ENCODE peak calls at places on chromosomes 5 and 9, in six cellular contexts. One of them, this sample, is unnamed.
A peak's percentile ranks its signal among the peaks of the same experiment; 100 is the strongest.

GRCh38 chr5:146744358-146744757 is 134.2 kb downstream of the PPP2R2B start:
- DNase-seq in heart right ventricle: no peak
- DNase-seq in lower lobe of right lung: no peak
- DNase-seq in left ventricle myocardium inferior: no peak
- DNase-seq in fibroblast of lung: peak; percentile 4
- DNase-seq in uterus: no peak
- DNase-seq in this sample: peak; percentile 27

GRCh38 chr5:65440456-65440855 is 41.3 kb downstream of the ADAMTS6 start:
- DNase-seq in heart right ventricle: no peak
- DNase-seq in lower lobe of right lung: no peak
- DNase-seq in left ventricle myocardium inferior: no peak
- DNase-seq in fibroblast of lung: no peak
- DNase-seq in uterus: no peak
- DNase-seq in this sample: no peak

GRCh38 chr9:83623634-83623991 is 670 bp downstream of the IDNK start:
- DNase-seq in heart right ventricle: no peak
- DNase-seq in lower lobe of right lung: no peak
- DNase-seq in left ventricle myocardium inferior: no peak
- DNase-seq in fibroblast of lung: no peak
- DNase-seq in uterus: no peak
- DNase-seq in this sample: no peak

GRCh38 chr5:124056326-124057160 is 544.6 kb downstream of the CSNK1G3 start:
- DNase-seq in heart right ventricle: no peak
- DNase-seq in lower lobe of right lung: peak; percentile 51
- DNase-seq in left ventricle myocardium inferior: no peak
- DNase-seq in fibroblast of lung: no peak
- DNase-seq in uterus: no peak
- DNase-seq in this sample: no peak

GRCh38 chr9:38142201-38142600 is 73.2 kb upstream of the SHB start:
- DNase-seq in heart right ventricle: no peak
- DNase-seq in lower lobe of right lung: no peak
- DNase-seq in left ventricle myocardium inferior: no peak
- DNase-seq in fibroblast of lung: no peak
- DNase-seq in uterus: no peak
- DNase-seq in this sample: peak; percentile 41

GRCh38 chr9:137724818-137725240 is 106.0 kb downstream of the EHMT1 start:
- DNase-seq in heart right ventricle: no peak
- DNase-seq in lower lobe of right lung: no peak
- DNase-seq in left ventricle myocardium inferior: no peak
- DNase-seq in fibroblast of lung: no peak
- DNase-seq in uterus: no peak
- DNase-seq in this sample: no peak

GRCh38 chr5:16663848-16664247 is 47.1 kb upstream of the RETREG1 start:
- DNase-seq in heart right ventricle: no peak
- DNase-seq in lower lobe of right lung: no peak
- DNase-seq in left ventricle myocardium inferior: no peak
- DNase-seq in fibroblast of lung: no peak
- DNase-seq in uterus: no peak
- DNase-seq in this sample: no peak

GRCh38 chr9:6055213-6055612 is 39.8 kb upstream of the RANBP6 start:
- DNase-seq in heart right ventricle: peak; percentile 32
- DNase-seq in lower lobe of right lung: no peak
- DNase-seq in left ventricle myocardium inferior: no peak
- DNase-seq in fibroblast of lung: peak; percentile 92
- DNase-seq in uterus: peak; percentile 55
- DNase-seq in this sample: peak; percentile 98

GRCh38 chr5:79075646-79076426 is 6.3 kb downstream of the BHMT2 start:
- DNase-seq in heart right ventricle: peak; percentile 11
- DNase-seq in lower lobe of right lung: no peak
- DNase-seq in left ventricle myocardium inferior: peak; percentile 16
- DNase-seq in fibroblast of lung: no peak
- DNase-seq in uterus: no peak
- DNase-seq in this sample: no peak

GRCh38 chr9:74609671-74610416 is 112.7 kb downstream of the RORB start:
- DNase-seq in heart right ventricle: no peak
- DNase-seq in lower lobe of right lung: no peak
- DNase-seq in left ventricle myocardium inferior: no peak
- DNase-seq in fibroblast of lung: no peak
- DNase-seq in uterus: no peak
- DNase-seq in this sample: peak; percentile 38

GRCh38 chr9:30575218-30575617 is 1809.2 kb upstream of the ACO1 start:
- DNase-seq in heart right ventricle: no peak
- DNase-seq in lower lobe of right lung: no peak
- DNase-seq in left ventricle myocardium inferior: no peak
- DNase-seq in fibroblast of lung: no peak
- DNase-seq in uterus: no peak
- DNase-seq in this sample: no peak

GRCh38 chr9:18071651-18072060 is 402.3 kb upstream of the ADAMTSL1 start:
- DNase-seq in heart right ventricle: no peak
- DNase-seq in lower lobe of right lung: no peak
- DNase-seq in left ventricle myocardium inferior: no peak
- DNase-seq in fibroblast of lung: peak; percentile 10
- DNase-seq in uterus: peak; percentile 54
- DNase-seq in this sample: no peak

GRCh38 chr9:111148994-111149759 is 110.9 kb upstream of the LPAR1 start:
- DNase-seq in heart right ventricle: no peak
- DNase-seq in lower lobe of right lung: no peak
- DNase-seq in left ventricle myocardium inferior: peak; percentile 25
- DNase-seq in fibroblast of lung: no peak
- DNase-seq in uterus: peak; percentile 23
- DNase-seq in this sample: peak; percentile 35

GRCh38 chr9:111147021-111147420 is 108.8 kb upstream of the LPAR1 start:
- DNase-seq in heart right ventricle: no peak
- DNase-seq in lower lobe of right lung: no peak
- DNase-seq in left ventricle myocardium inferior: no peak
- DNase-seq in fibroblast of lung: no peak
- DNase-seq in uterus: no peak
- DNase-seq in this sample: no peak

GRCh38 chr9:111148390-111148993 is 110.2 kb upstream of the LPAR1 start:
- DNase-seq in heart right ventricle: no peak
- DNase-seq in lower lobe of right lung: no peak
- DNase-seq in left ventricle myocardium inferior: no peak
- DNase-seq in fibroblast of lung: peak; percentile 42
- DNase-seq in uterus: no peak
- DNase-seq in this sample: peak; percentile 40

GRCh38 chr9:111152614-111153013 is 114.3 kb upstream of the LPAR1 start:
- DNase-seq in heart right ventricle: no peak
- DNase-seq in lower lobe of right lung: no peak
- DNase-seq in left ventricle myocardium inferior: no peak
- DNase-seq in fibroblast of lung: no peak
- DNase-seq in uterus: no peak
- DNase-seq in this sample: no peak

GRCh38 chr9:111150241-111150640 is 112.0 kb upstream of the LPAR1 start:
- DNase-seq in heart right ventricle: no peak
- DNase-seq in lower lobe of right lung: no peak
- DNase-seq in left ventricle myocardium inferior: no peak
- DNase-seq in fibroblast of lung: no peak
- DNase-seq in uterus: no peak
- DNase-seq in this sample: no peak
- H3K4me3 ChIP-seq in heart right ventricle: no peak overlapping the region
- H3K4me3 ChIP-seq in lower lobe of right lung: no peak overlapping the region
- H3K4me3 ChIP-seq in left ventricle myocardium inferior: no peak overlapping the region
- H3K4me3 ChIP-seq in fibroblast of lung: no peak overlapping the region
- H3K4me3 ChIP-seq in uterus: no peak overlapping the region
- H3K4me3 ChIP-seq in this sample: no peak overlapping the region

DNA sequence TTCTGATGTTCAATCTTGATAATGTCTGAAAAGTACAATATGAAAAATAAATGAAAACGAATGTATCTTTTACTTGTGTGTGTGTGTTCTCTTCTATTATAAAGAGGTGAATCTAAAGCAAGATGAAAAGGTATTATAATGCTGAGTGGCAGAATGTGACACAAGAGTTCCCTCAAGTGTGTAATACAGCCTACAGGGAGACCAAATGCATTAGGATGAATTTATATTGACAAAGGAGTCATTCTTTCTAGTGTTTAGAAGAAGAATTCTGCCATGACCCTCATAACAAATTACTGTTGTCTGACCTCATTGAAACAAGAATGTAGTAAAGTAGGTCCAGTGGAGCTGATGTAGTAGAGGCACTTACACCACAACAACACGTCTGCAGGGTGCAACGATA is 1119.0 kb upstream of the CDH10 start:
- DNase-seq in heart right ventricle: no peak
- DNase-seq in lower lobe of right lung: no peak
- DNase-seq in left ventricle myocardium inferior: no peak
- DNase-seq in fibroblast of lung: no peak
- DNase-seq in uterus: no peak
- DNase-seq in this sample: no peak
- TF ChIP-seq CTCF in heart right ventricle: no peak
- TF ChIP-seq CTCF in lower lobe of right lung: no peak
- TF ChIP-seq CTCF in left ventricle myocardium inferior: no peak
- TF ChIP-seq CTCF in fibroblast of lung: no peak
- TF ChIP-seq CTCF in uterus: no peak
- TF ChIP-seq CTCF in this sample: no peak

DNA sequence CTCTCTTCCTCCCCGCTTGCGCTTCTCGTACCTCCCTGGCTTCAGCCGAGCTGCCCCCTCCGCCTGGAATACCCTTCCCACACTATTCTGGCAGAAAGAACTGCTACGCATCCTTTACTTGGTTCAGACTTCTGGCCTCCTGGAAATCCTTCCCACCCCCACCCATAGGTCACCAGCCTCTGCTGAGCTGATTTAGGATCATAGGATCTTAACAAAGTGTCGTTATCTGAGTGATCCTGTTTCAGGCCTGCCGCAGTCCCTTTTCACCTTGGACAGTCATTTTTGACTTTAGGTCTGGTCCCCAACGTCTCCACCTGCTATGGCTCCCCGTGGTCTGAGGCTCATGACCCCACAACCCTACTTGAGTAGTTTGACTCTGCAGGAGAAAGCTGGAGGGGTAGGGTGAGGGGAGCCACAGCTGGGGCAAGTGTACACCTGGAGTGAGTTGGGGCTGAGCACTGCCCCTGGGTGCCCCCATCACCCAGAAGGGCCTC is 27.3 kb downstream of the EGR1 start:
- DNase-seq in heart right ventricle: no peak
- DNase-seq in lower lobe of right lung: no peak
- DNase-seq in left ventricle myocardium inferior: no peak
- DNase-seq in fibroblast of lung: no peak
- DNase-seq in uterus: no peak
- DNase-seq in this sample: no peak
- H3K4me3 ChIP-seq in heart right ventricle: peak overlapping the region; percentile 61
- H3K4me3 ChIP-seq in lower lobe of right lung: peak overlapping the region; percentile 68
- H3K4me3 ChIP-seq in left ventricle myocardium inferior: peak overlapping the region; percentile 71
- H3K4me3 ChIP-seq in fibroblast of lung: peak overlapping the region; percentile 66
- H3K4me3 ChIP-seq in uterus: peak overlapping the region; percentile 61
- H3K4me3 ChIP-seq in this sample: peak overlapping the region; percentile 58

DNA sequence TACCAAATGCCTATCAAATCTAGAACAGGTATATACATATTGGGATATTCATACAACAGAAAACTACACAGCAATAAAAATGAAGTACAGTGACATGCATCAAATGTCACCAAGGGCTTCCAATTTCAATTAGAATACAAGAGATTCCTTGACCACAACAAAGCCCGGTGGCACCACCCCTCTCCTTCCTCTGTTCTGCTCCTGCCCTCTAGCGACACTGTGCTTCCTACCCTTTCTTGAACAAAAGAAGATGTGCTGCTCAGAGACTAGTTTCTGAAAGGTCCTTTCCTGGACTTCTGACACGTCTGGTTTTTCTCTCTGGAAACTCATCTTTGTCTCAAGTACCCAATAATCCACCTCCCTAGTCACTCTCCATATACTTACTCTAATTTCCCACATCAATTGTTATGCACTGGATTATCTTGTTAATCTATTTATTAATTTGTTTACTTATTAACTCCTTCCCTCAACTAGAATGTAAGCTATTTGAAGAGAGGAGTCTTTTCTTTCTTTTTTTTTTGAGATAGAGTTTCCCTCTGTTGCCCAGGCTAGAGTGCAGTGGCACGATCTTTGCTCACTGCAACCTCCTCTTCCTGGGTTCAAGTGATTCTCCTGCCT is 70.4 kb upstream of the CTSV start:
- DNase-seq in heart right ventricle: peak; percentile 30
- DNase-seq in lower lobe of right lung: no peak
- DNase-seq in left ventricle myocardium inferior: no peak
- DNase-seq in fibroblast of lung: peak; percentile 31
- DNase-seq in uterus: no peak
- DNase-seq in this sample: peak; percentile 66
- TF ChIP-seq CTCF in heart right ventricle: peak; percentile 52
- TF ChIP-seq CTCF in lower lobe of right lung: peak; percentile 49
- TF ChIP-seq CTCF in left ventricle myocardium inferior: peak; percentile 68
- TF ChIP-seq CTCF in fibroblast of lung: peak; percentile 25
- TF ChIP-seq CTCF in uterus: no peak
- TF ChIP-seq CTCF in this sample: peak; percentile 76